ENCODE peak calls at places on chromosomes 12 and 14, in seven cellular contexts. K is RWPE1, U is brain microvascular endothelial cell, T is dorsolateral prefrontal cortex, Y is hepatocyte, C is H1, R is upper lobe of right lung. B is an unnamed sample.

GRCh38 chr14:38835874-38836273 is 267.2 kb downstream of the SEC23A start:
- DNase-seq in C (no peak), Y (no peak), T (no peak), U (no peak), K (no peak), R (no peak), B (no peak)

GRCh38 chr12:5827591-5827990 is 117.5 kb downstream of the ANO2 start:
- DNase-seq in R (no peak), K (no peak), C (no peak), U (no peak), Y (no peak), T (no peak), B (no peak)

GRCh38 chr14:58898655-58899316 is 261.0 kb downstream of the DACT1 start:
- DNase-seq in R (no peak), T (no peak), U (peak; percentile 96), Y (no peak), C (no peak), K (peak; percentile 63), B (no peak)

GRCh38 chr12:53980448-53981388 is 4.2 kb upstream of the HOXC10 start:
- DNase-seq in Y (no peak), K (no peak), C (no peak), U (no peak), R (no peak), T (no peak), B (no peak)

GRCh38 chr12:98227162-98227561 is 288.2 kb upstream of the TMPO start:
- DNase-seq in C (no peak), Y (no peak), R (no peak), K (no peak), T (no peak), U (no peak), B (no peak)

GRCh38 chr12:124613151-124613585 is 45.8 kb upstream of the NCOR2 start:
- DNase-seq in T (no peak), Y (peak; percentile 53), K (no peak), U (peak; percentile 50), R (no peak), C (no peak), B (no peak)

GRCh38 chr14:105525861-105526780 is at the start of gene TMEM121:
- DNase-seq in T (peak; percentile 47), R (peak; percentile 59), U (no peak), K (no peak), C (no peak), Y (peak; percentile 34), B (peak; percentile 64)

GRCh38 chr14:100547633-100548294 is 39.5 kb downstream of the BEGAIN start:
- DNase-seq in Y (no peak), C (no peak), K (peak; percentile 53), U (peak; percentile 3), T (no peak), R (peak; percentile 84), B (peak; percentile 77)

GRCh38 chr14:56581041-56581727 is 1.6 kb downstream of the TMEM260 start:
- DNase-seq in T (no peak), R (no peak), C (no peak), Y (no peak), K (no peak), U (no peak), B (no peak)

GRCh38 chr12:3964404-3964803 is 91.2 kb upstream of the PARP11 start:
- DNase-seq in C (peak; percentile 17), Y (no peak), U (no peak), T (no peak), R (no peak), K (peak; percentile 8), B (no peak)

GRCh38 chr12:47408171-47408871 is 297.5 kb downstream of the RPAP3 start:
- DNase-seq in Y (peak; percentile 21), C (no peak), R (no peak), T (no peak), U (no peak), K (peak; percentile 26), B (no peak)

GRCh38 chr12:115325858-115326257 is 641.9 kb upstream of the TBX3 start:
- DNase-seq in U (no peak), C (no peak), R (no peak), Y (no peak), T (no peak), K (no peak), B (no peak)

GRCh38 chr14:68780358-68781160 is 12.3 kb downstream of the ZFP36L1 start:
- DNase-seq in K (no peak), U (no peak), R (peak; percentile 69), Y (peak; percentile 74), T (no peak), C (no peak), B (peak; percentile 84)

GRCh38 chr14:76538648-76539008 is 162.7 kb downstream of the ESRRB start:
- DNase-seq in C (no peak), T (no peak), K (no peak), U (no peak), Y (no peak), R (no peak), B (no peak)

GRCh38 chr14:26008290-26008689 is 589.5 kb downstream of the NOVA1 start:
- DNase-seq in U (no peak), T (no peak), C (peak; percentile 15), Y (peak; percentile 8), K (no peak), R (no peak), B (no peak)

GRCh38 chr12:69648476-69648875 is 37.8 kb upstream of the LRRC10 start:
- DNase-seq in R (no peak), Y (peak; percentile 44), K (peak; percentile 34), C (no peak), U (peak; percentile 87), T (no peak), B (no peak)

GRCh38 chr12:78977463-78977862 is 112.9 kb downstream of the SYT1 start:
- DNase-seq in U (no peak), C (no peak), K (no peak), R (no peak), Y (no peak), T (no peak), B (no peak)

GRCh38 chr12:42483534-42483857 is 106.0 kb downstream of the PRICKLE1 start:
- DNase-seq in U (no peak), R (no peak), T (no peak), Y (peak; percentile 62), K (peak; percentile 36), C (no peak), B (no peak)

GRCh38 chr12:28941248-28941647 is 207.8 kb upstream of the FAR2 start:
- DNase-seq in K (peak; percentile 46), Y (no peak), U (peak; percentile 24), R (no peak), T (no peak), C (no peak), B (no peak)

GRCh38 chr14:67166450-67166853 is 22.8 kb upstream of the GARIN2 start:
- DNase-seq in R (no peak), C (no peak), T (no peak), K (peak; percentile 32), Y (peak; percentile 51), U (peak; percentile 39), B (no peak)

GRCh38 chr14:64762044-64763034 is 58.1 kb downstream of the PLEKHG3 start:
- DNase-seq in U (peak; percentile 87), T (peak; percentile 69), K (peak; percentile 87), R (peak; percentile 76), Y (peak; percentile 95), C (no peak), B (peak; percentile 94)

GRCh38 chr12:28269851-28270250 is 79.6 kb downstream of the CCDC91 start:
- DNase-seq in C (no peak), U (no peak), K (no peak), Y (no peak), T (no peak), R (no peak), B (no peak)

GRCh38 chr12:57852195-57852594 is 5.7 kb upstream of the CTDSP2 start:
- DNase-seq in C (no peak), T (no peak), U (no peak), K (no peak), R (no peak), Y (no peak), B (peak; percentile 93)

GRCh38 chr12:38890102-38890501 is 15.3 kb downstream of the CPNE8 start:
- DNase-seq in Y (peak; percentile 11), T (no peak), R (no peak), K (peak; percentile 15), C (no peak), U (no peak), B (no peak)

GRCh38 chr12:70584332-70584731 is 52.9 kb downstream of the PTPRB start:
- DNase-seq in K (no peak), C (no peak), U (no peak), R (no peak), Y (no peak), T (no peak), B (no peak)

GRCh38 chr12:110737532-110737931 is 5.2 kb downstream of the PPP1CC start:
- DNase-seq in Y (no peak), R (no peak), C (no peak), T (no peak), U (no peak), K (no peak), B (no peak)

GRCh38 chr12:110741795-110742717 is 635 bp downstream of the PPP1CC start:
- DNase-seq in R (no peak), K (peak; percentile 32), C (no peak), T (peak; percentile 29), Y (peak; percentile 64), U (peak; percentile 9), B (no peak)

GRCh38 chr12:110741371-110741770 is 1.3 kb downstream of the PPP1CC start:
- DNase-seq in T (no peak), K (no peak), U (no peak), R (no peak), Y (no peak), C (no peak), B (no peak)

GRCh38 chr12:110739894-110740293 is 2.8 kb downstream of the PPP1CC start:
- DNase-seq in K (no peak), U (no peak), Y (no peak), T (no peak), R (no peak), C (no peak), B (no peak)

GRCh38 chr12:110739488-110739887 is 3.2 kb downstream of the PPP1CC start:
- DNase-seq in Y (no peak), R (no peak), T (no peak), U (no peak), K (no peak), C (no peak), B (no peak)
- H3K27ac ChIP-seq in Y (no peak overlapping the region), R (no peak overlapping the region), T (no peak overlapping the region), U (no peak overlapping the region), K (no peak overlapping the region), C (no peak overlapping the region), B (no peak overlapping the region)

GRCh38 chr12:121812921-121813896 is 9.4 kb downstream of the SETD1B start:
- DNase-seq in Y (no peak), T (no peak), C (no peak), K (no peak), R (no peak), U (no peak), B (no peak)
- H3K27ac ChIP-seq in Y (peak overlapping the region; percentile 57), T (peak overlapping the region; percentile 61), C (no peak overlapping the region), K (peak overlapping the region; percentile 99), R (no peak overlapping the region), U (no peak overlapping the region), B (peak overlapping the region; percentile 88)

DNA sequence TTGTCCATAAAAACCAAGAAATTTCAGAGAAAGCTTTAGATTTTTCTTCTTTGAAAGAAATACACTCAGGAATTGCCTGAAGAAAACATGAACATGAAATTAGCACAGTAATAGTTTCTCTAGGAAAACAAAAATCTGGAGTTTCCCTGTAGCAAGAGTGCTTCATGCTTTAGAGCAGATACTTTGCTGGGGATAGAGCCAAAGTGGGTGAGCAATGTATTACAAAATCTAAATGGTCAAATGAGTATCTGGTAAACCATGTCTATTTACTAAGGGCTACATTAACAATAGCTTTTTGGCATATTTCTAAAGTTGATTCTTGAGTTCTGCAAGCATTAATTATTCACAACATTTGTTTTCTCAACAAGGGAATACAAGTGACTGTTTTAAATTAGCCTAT is 26.2 kb downstream of the AVPR1A start:
- DNase-seq in T (no peak), U (no peak), C (no peak), K (no peak), R (no peak), Y (no peak), B (no peak)
- H3K27ac ChIP-seq in T (no peak overlapping the region), U (no peak overlapping the region), C (no peak overlapping the region), K (no peak overlapping the region), R (no peak overlapping the region), Y (no peak overlapping the region), B (no peak overlapping the region)

GRCh38 chr14:75252254-75252837 is 26.3 kb upstream of the FOS start:
- DNase-seq in K (peak; percentile 49), C (no peak), Y (no peak), U (no peak), T (no peak), R (peak; percentile 55), B (peak; percentile 59)
- H3K27ac ChIP-seq in K (peak overlapping the region; percentile 99), C (no peak overlapping the region), Y (no peak overlapping the region), U (no peak overlapping the region), T (no peak overlapping the region), R (no peak overlapping the region), B (no peak overlapping the region)